ENCODE peak calls at places on chromosomes 7 and 10, in ten cellular contexts. M, Q, C, O, F, D, S, G, E and R are unnamed samples.

GRCh38 chr10:1625731-1626130 is 111.6 kb downstream of the ADARB2 start:
- DNase-seq in M (no peak), S (no peak), C (no peak), G (no peak), F (no peak), E (no peak), Q (no peak), D (no peak), O (no peak), R (no peak)

GRCh38 chr7:95723583-95724180 is 48.7 kb upstream of the DYNC1I1 start:
- DNase-seq in C (peak; percentile 51), G (peak; percentile 10), O (peak; percentile 29), Q (no peak), D (peak; percentile 36), S (no peak), M (peak; percentile 67), E (peak; percentile 67), F (no peak), R (peak; percentile 76)

GRCh38 chr10:125824736-125825135 is 1.4 kb downstream of the BCCIP start:
- DNase-seq in C (no peak), M (no peak), S (no peak), F (no peak), O (no peak), G (no peak), Q (no peak), E (peak; percentile 8), D (peak; percentile 61), R (peak; percentile 36)

GRCh38 chr7:22574756-22575517 is 74.9 kb upstream of the STEAP1B start:
- DNase-seq in S (no peak), G (no peak), O (no peak), E (no peak), Q (no peak), M (no peak), D (no peak), F (no peak), C (no peak), R (no peak)

GRCh38 chr10:114881462-114881861 is 56.5 kb upstream of the TRUB1 start:
- DNase-seq in D (no peak), F (no peak), Q (no peak), M (no peak), S (no peak), C (no peak), O (no peak), G (no peak), E (no peak), R (peak; percentile 82)

GRCh38 chr10:98344589-98345038 is 70.4 kb downstream of the PYROXD2 start:
- DNase-seq in O (no peak), G (no peak), D (peak; percentile 92), F (no peak), C (no peak), E (peak; percentile 95), Q (no peak), S (no peak), M (peak; percentile 36), R (no peak)

GRCh38 chr10:44060719-44061118 is 324.2 kb downstream of the CXCL12 start:
- DNase-seq in Q (no peak), O (no peak), E (no peak), D (no peak), M (no peak), G (no peak), F (no peak), S (no peak), C (no peak), R (no peak)

GRCh38 chr10:121772890-121773289 is 154.9 kb downstream of the ATE1 start:
- DNase-seq in D (peak; percentile 81), F (no peak), M (no peak), Q (no peak), G (no peak), S (no peak), C (no peak), E (peak; percentile 33), O (no peak), R (peak; percentile 60)

GRCh38 chr7:94741179-94741578 is 85.2 kb upstream of the SGCE start:
- DNase-seq in O (no peak), D (no peak), G (no peak), E (peak; percentile 3), Q (no peak), S (no peak), C (no peak), M (no peak), F (no peak), R (no peak)

GRCh38 chr7:33601884-33602283 is 303.5 kb upstream of the BMPER start:
- DNase-seq in S (no peak), O (no peak), G (no peak), M (no peak), C (no peak), F (no peak), Q (no peak), D (no peak), E (no peak), R (peak; percentile 31)

GRCh38 chr10:11165591-11166543 is 148.2 kb downstream of the CELF2 start:
- DNase-seq in F (no peak), E (peak; percentile 19), O (peak; percentile 84), M (no peak), D (peak; percentile 16), C (no peak), S (peak; percentile 47), G (peak; percentile 10), Q (peak; percentile 84), R (peak; percentile 83)

GRCh38 chr7:148883233-148884048 is 650 bp downstream of the EZH2 start:
- DNase-seq in S (peak; percentile 31), C (no peak), M (no peak), O (peak; percentile 50), Q (peak; percentile 50), E (no peak), G (peak; percentile 8), F (no peak), D (no peak), R (peak; percentile 26)

GRCh38 chr10:8369666-8370065 is 315.2 kb downstream of the GATA3 start:
- DNase-seq in G (no peak), M (no peak), D (peak; percentile 84), Q (no peak), O (no peak), C (no peak), E (peak; percentile 92), S (no peak), F (no peak), R (no peak)

GRCh38 chr10:60235001-60235400 is 154.7 kb downstream of the ANK3 start:
- DNase-seq in Q (no peak), O (no peak), S (no peak), C (no peak), G (no peak), D (peak; percentile 70), E (peak; percentile 77), M (no peak), F (no peak), R (no peak)

GRCh38 chr7:57404343-57404966 is 45.5 kb upstream of the ZNF716 start:
- DNase-seq in M (peak; percentile 92), S (no peak), O (no peak), Q (no peak), D (no peak), E (no peak), F (no peak), C (no peak), G (no peak), R (no peak)

GRCh38 chr7:102431617-102432298 is 1.6 kb upstream of the ORAI2 start:
- DNase-seq in O (peak; percentile 80), E (no peak), G (no peak), F (no peak), D (no peak), Q (peak; percentile 67), M (no peak), C (no peak), S (peak; percentile 20), R (peak; percentile 70)

GRCh38 chr10:13815766-13816165 is 229.0 kb downstream of the PRPF18 start:
- DNase-seq in E (peak; percentile 67), C (no peak), M (no peak), S (no peak), G (peak; percentile 22), D (peak; percentile 85), F (no peak), Q (no peak), O (no peak), R (no peak)

GRCh38 chr7:141593134-141593533 is 41.9 kb downstream of the AGK start:
- DNase-seq in E (peak; percentile 81), S (no peak), Q (no peak), D (peak; percentile 86), G (no peak), C (no peak), M (no peak), O (no peak), F (no peak), R (no peak)

GRCh38 chr10:59606551-59606961 is 103.1 kb downstream of the SLC16A9 start:
- DNase-seq in S (no peak), G (no peak), D (peak; percentile 47), C (no peak), O (no peak), M (no peak), E (peak; percentile 45), F (no peak), Q (no peak), R (no peak)

GRCh38 chr7:141072548-141073172 is 1.2 kb upstream of the TMEM178B start:
- DNase-seq in D (peak; percentile 77), M (peak; percentile 32), O (peak; percentile 54), G (no peak), F (peak; percentile 36), Q (peak; percentile 34), S (no peak), E (peak; percentile 57), C (no peak), R (peak; percentile 54)

GRCh38 chr7:131370523-131370968 is 42.9 kb downstream of the MKLN1 start:
- DNase-seq in O (peak; percentile 15), S (no peak), G (peak; percentile 18), C (no peak), Q (peak; percentile 58), D (peak; percentile 78), M (no peak), F (no peak), E (peak; percentile 53), R (peak; percentile 99)

GRCh38 chr7:105837765-105838241 is 38.6 kb downstream of the ATXN7L1 start:
- DNase-seq in O (no peak), Q (no peak), M (no peak), F (no peak), C (no peak), D (no peak), G (no peak), S (no peak), E (no peak), R (peak; percentile 23)

GRCh38 chr7:150648358-150649083 is 16.3 kb upstream of the GIMAP6 start:
- DNase-seq in E (no peak), O (no peak), M (no peak), D (no peak), C (no peak), G (no peak), F (no peak), S (no peak), Q (no peak), R (no peak)

GRCh38 chr10:97596101-97597055 is 6.9 kb downstream of the C10orf62 start:
- DNase-seq in G (peak; percentile 75), D (peak; percentile 95), O (no peak), C (peak; percentile 65), Q (no peak), E (peak; percentile 92), M (no peak), F (peak; percentile 51), S (no peak), R (no peak)

GRCh38 chr7:116922545-116922944 is 30.8 kb upstream of the ST7 start:
- DNase-seq in C (no peak), S (no peak), G (no peak), O (no peak), E (no peak), Q (no peak), F (no peak), M (no peak), D (no peak), R (no peak)

GRCh38 chr7:2594599-2594998 is 35.8 kb downstream of the IQCE start:
- DNase-seq in E (no peak), Q (no peak), O (no peak), G (no peak), S (no peak), M (no peak), D (no peak), F (no peak), C (no peak), R (no peak)

GRCh38 chr10:127168251-127168650 is 28.1 kb downstream of the INSYN2A start:
- DNase-seq in M (no peak), D (no peak), S (no peak), C (no peak), O (no peak), G (no peak), Q (no peak), E (no peak), F (no peak), R (no peak)